ENCODE peak calls at places on chromosome 18, in four cellular contexts. A is HCT116, K is H1, N is SK-N-SH. O is an unnamed sample.

GRCh38 chr18:35389095-35389618 is 12.0 kb upstream of the ZNF396 start:
- DNase-seq in K (no peak), N (no peak), A (no peak), O (no peak)

GRCh38 chr18:50282521-50283335 is 1.4 kb upstream of the MBD1 start:
- DNase-seq in A (no peak), N (no peak), K (no peak), O (no peak)

GRCh38 chr18:1361931-1362330 is 457.3 kb downstream of the ADCYAP1 start:
- DNase-seq in K (no peak), A (no peak), N (no peak), O (no peak)

GRCh38 chr18:28178720-28179119 is 1.8 kb upstream of the CDH2 start:
- DNase-seq in K (no peak), A (no peak), N (no peak), O (no peak)

GRCh38 chr18:8499810-8500663 is 109.2 kb upstream of the RAB12 start:
- DNase-seq in N (no peak), K (no peak), A (no peak), O (no peak)

GRCh38 chr18:79845164-79845563 is 47.4 kb downstream of the KCNG2 start:
- DNase-seq in A (no peak), K (peak), N (no peak), O (no peak)

GRCh38 chr18:76450912-76451421 is 44.1 kb downstream of the ZNF516 start:
- DNase-seq in A (no peak), N (peak), K (peak), O (peak)

GRCh38 chr18:25329783-25330182 is 22.2 kb downstream of the ZNF521 start:
- DNase-seq in A (no peak), K (no peak), N (no peak), O (peak)

GRCh38 chr18:31102020-31102684 is at the start of gene DSC2:
- DNase-seq in A (no peak), K (peak), N (peak), O (peak)

GRCh38 chr18:76412010-76412817 is 82.8 kb downstream of the ZNF516 start:
- DNase-seq in A (no peak), N (no peak), K (no peak), O (no peak)

GRCh38 chr18:9147440-9148238 is 11.1 kb downstream of the ANKRD12 start:
- DNase-seq in K (no peak), N (peak), A (peak), O (peak)

GRCh38 chr18:79401494-79402208 is 5.9 kb downstream of the NFATC1 start:
- DNase-seq in K (no peak), A (no peak), N (no peak), O (no peak)

GRCh38 chr18:55165399-55166125 is 206.3 kb upstream of the CCDC68 start:
- DNase-seq in A (no peak), K (no peak), N (no peak), O (no peak)

DNA sequence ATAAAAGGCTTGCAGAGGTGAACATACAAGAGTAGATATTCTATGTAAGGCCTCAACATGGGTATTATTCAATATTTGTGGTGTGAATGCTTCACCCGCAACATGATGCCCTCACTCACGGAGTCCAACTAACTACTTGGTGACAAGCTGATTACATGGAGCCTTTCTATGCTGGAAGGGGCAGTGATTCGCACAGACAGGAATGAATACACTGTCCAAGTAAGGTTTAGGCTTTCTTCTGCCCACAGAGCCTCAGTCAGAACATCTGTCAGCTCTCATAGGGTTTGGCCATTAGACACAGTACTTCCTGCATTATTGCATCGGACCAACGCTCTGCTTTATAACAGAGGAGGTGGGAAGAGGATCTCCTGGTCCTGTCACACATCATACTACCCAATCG is 80.3 kb upstream of the SLC35G4 start:
- DNase-seq in K (no peak), N (no peak), A (no peak), O (no peak)
- TF ChIP-seq JUND in K (no peak), N (no peak), A (no peak), O (no peak)

GRCh38 chr18:23380817-23381216 is 72.3 kb upstream of the RIOK3 start:
- DNase-seq in K (no peak), N (no peak), A (no peak), O (no peak)

GRCh38 chr18:23377669-23378469 is 75.2 kb upstream of the RIOK3 start:
- DNase-seq in A (peak), N (no peak), K (no peak), O (no peak)

GRCh38 chr18:23373564-23373963 is 79.5 kb upstream of the RIOK3 start:
- DNase-seq in K (no peak), A (no peak), N (no peak), O (no peak)

GRCh38 chr18:23380001-23380550 is 73.0 kb upstream of the RIOK3 start:
- DNase-seq in K (no peak), N (no peak), A (no peak), O (no peak)

DNA sequence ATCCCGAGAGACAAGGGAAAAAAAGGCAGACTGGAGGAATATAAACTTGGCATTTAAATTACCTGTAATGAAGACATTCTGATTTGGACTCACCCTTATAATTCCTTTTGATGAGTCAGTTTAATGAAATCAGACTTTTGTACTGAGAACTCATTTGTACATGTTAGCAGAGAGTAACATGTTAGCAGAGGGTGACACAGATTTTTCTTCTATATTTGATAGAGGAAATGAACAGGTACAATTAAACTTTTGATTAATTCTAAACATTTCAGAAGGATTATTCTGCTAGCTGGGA is 74.7 kb upstream of the RIOK3 start:
- DNase-seq in K (no peak), A (no peak), N (no peak), O (no peak)
- TF ChIP-seq JUND in K (no peak), A (no peak), N (no peak), O (no peak)

GRCh38 chr18:41875094-41875780 is 79.8 kb upstream of the PIK3C3 start:
- DNase-seq in N (no peak), K (no peak), A (no peak), O (no peak)
- TF ChIP-seq JUND in N (peak), K (no peak), A (no peak), O (no peak)

GRCh38 chr18:59691996-59692395 is 5.2 kb downstream of the CCBE1 start:
- DNase-seq in N (no peak), K (no peak), A (no peak), O (no peak)
- TF ChIP-seq JUND in N (no peak), K (no peak), A (no peak), O (no peak)

GRCh38 chr18:64720781-64721464 is 572.0 kb upstream of the LINC00305 start:
- DNase-seq in N (no peak), A (no peak), K (no peak), O (peak)

GRCh38 chr18:64713284-64713683 is 564.4 kb upstream of the LINC00305 start:
- DNase-seq in A (no peak), K (no peak), N (no peak), O (no peak)

GRCh38 chr18:64712035-64712434 is 563.1 kb upstream of the LINC00305 start:
- DNase-seq in A (no peak), N (no peak), K (no peak), O (no peak)

DNA sequence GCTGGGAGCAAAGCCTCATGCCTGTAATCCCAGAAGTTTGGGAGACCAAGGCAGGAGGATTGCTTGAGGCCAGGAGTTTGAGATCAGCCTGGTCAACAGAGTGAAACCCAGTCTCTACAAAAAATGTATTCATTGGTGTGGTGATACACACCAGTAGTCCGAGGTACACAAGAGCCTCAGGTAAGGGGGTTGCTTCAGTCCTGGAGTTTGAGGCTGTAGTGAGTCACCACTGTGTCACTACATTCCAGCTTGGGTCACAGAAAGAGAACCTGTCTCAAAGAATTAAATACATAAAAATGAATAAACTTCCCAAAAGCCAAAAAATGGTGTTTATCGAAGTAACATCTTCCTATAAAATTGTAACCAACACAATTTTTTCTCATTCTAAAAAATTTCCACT is 568.1 kb upstream of the LINC00305 start:
- DNase-seq in A (no peak), K (no peak), N (no peak), O (no peak)
- TF ChIP-seq JUND in A (no peak), K (no peak), N (no peak), O (no peak)

GRCh38 chr18:58937913-58938312 is 73.2 kb downstream of the ZNF532 start:
- DNase-seq in A (no peak), K (no peak), N (no peak), O (no peak)
- TF ChIP-seq JUND in A (no peak), K (no peak), N (no peak), O (no peak)

GRCh38 chr18:13271512-13271911 is 53.0 kb downstream of the LDLRAD4 start:
- DNase-seq in A (no peak), K (no peak), N (no peak), O (no peak)

GRCh38 chr18:13273800-13274199 is 55.2 kb downstream of the LDLRAD4 start:
- DNase-seq in N (no peak), A (no peak), K (no peak), O (no peak)

GRCh38 chr18:13275075-13275474 is 56.5 kb downstream of the LDLRAD4 start:
- DNase-seq in A (no peak), K (no peak), N (no peak), O (no peak)

GRCh38 chr18:13270279-13270911 is 51.8 kb downstream of the LDLRAD4 start:
- DNase-seq in A (no peak), N (no peak), K (no peak), O (no peak)

DNA sequence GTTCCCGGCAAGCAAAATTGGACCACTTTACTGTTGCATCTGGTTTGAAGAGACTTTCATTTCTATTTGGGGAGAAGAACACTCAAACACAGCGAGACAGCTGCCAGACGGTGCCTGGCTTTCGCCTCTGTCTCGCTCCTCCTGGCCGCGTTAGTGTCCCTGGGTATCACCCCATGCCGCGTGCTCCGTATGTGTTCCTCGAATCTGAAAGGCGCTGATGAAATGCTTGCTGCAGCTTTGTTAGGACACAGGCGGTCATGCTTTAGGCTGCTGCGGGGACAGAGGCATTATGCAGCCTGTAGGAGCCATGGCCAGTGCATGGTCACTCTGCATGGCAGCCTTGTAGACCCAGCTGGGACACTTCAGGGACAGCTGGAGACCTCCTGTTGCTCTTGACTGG is 53.9 kb downstream of the LDLRAD4 start:
- DNase-seq in K (no peak), N (no peak), A (no peak), O (no peak)
- TF ChIP-seq JUND in K (no peak), N (no peak), A (no peak), O (no peak)

GRCh38 chr18:22040527-22040926 is 128.9 kb upstream of the GATA6 start:
- DNase-seq in A (no peak), K (no peak), N (no peak), O (peak)
- TF ChIP-seq JUND in A (no peak), K (no peak), N (no peak), O (no peak)

GRCh38 chr18:5890606-5891360 is 4.5 kb downstream of the TMEM200C start:
- DNase-seq in K (peak), A (no peak), N (peak), O (no peak)
- TF ChIP-seq JUND in K (no peak), A (no peak), N (no peak), O (no peak)

DNA sequence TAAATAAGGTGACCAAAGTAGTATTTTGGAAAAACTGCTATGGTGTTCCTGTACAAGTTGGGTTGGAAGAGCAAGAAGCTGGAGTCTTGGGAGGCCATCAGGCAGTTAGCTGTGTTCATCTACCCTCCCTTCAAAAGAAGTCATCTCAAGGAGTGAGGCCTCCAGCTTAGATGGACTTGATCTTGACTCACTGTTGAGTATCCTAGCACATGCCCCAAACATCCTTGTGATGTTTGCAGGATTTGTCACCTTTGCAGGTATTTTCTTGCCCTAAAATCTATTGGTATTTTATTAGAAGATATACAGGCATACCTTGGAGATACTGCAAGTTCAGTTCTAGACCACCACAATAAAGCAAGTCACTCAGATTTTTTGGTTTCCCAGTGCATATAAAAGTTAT is 30.2 kb downstream of the RNMT start:
- DNase-seq in A (no peak), N (no peak), K (no peak), O (no peak)
- TF ChIP-seq JUND in A (no peak), N (no peak), K (no peak), O (no peak)